ENCODE peak calls at places on chromosomes 3 and 15, in six cellular contexts. One of them, this sample, is unnamed.

GRCh38 chr3:8164145-8164544 is 337.5 kb upstream of the LMCD1 start:
- DNase-seq in transverse colon: no peak
- DNase-seq in brain microvascular endothelial cell: no peak
- DNase-seq in fibroblast of lung: no peak
- DNase-seq in upper lobe of right lung: no peak
- DNase-seq in CD8-positive, alpha-beta memory T cell: no peak
- DNase-seq in this sample: no peak

GRCh38 chr15:70086636-70087035 is 11.1 kb downstream of the TLE3 start:
- DNase-seq in transverse colon: no peak
- DNase-seq in upper lobe of right lung: no peak
- DNase-seq in fibroblast of lung: no peak
- DNase-seq in brain microvascular endothelial cell: no peak
- DNase-seq in CD8-positive, alpha-beta memory T cell: no peak
- DNase-seq in this sample: no peak

GRCh38 chr3:111859974-111860859 is 1.2 kb downstream of the PHLDB2 start:
- DNase-seq in brain microvascular endothelial cell: peak; percentile 88
- DNase-seq in transverse colon: peak; percentile 71
- DNase-seq in CD8-positive, alpha-beta memory T cell: peak; percentile 45
- DNase-seq in upper lobe of right lung: peak; percentile 82
- DNase-seq in fibroblast of lung: peak; percentile 92
- DNase-seq in this sample: peak; percentile 87

GRCh38 chr3:134563614-134564013 is 77.8 kb downstream of the CEP63 start:
- DNase-seq in upper lobe of right lung: no peak
- DNase-seq in transverse colon: no peak
- DNase-seq in CD8-positive, alpha-beta memory T cell: no peak
- DNase-seq in brain microvascular endothelial cell: no peak
- DNase-seq in fibroblast of lung: no peak
- DNase-seq in this sample: no peak

GRCh38 chr15:66220587-66220986 is 33.0 kb downstream of the MEGF11 start:
- DNase-seq in upper lobe of right lung: peak; percentile 25
- DNase-seq in brain microvascular endothelial cell: no peak
- DNase-seq in CD8-positive, alpha-beta memory T cell: no peak
- DNase-seq in fibroblast of lung: no peak
- DNase-seq in transverse colon: no peak
- DNase-seq in this sample: no peak

GRCh38 chr15:35141743-35142356 is 56.8 kb upstream of the NANOGP8 start:
- DNase-seq in upper lobe of right lung: no peak
- DNase-seq in brain microvascular endothelial cell: peak; percentile 17
- DNase-seq in transverse colon: no peak
- DNase-seq in CD8-positive, alpha-beta memory T cell: no peak
- DNase-seq in fibroblast of lung: peak; percentile 98
- DNase-seq in this sample: peak; percentile 89

GRCh38 chr3:134249935-134250716 is 533 bp downstream of the RYK start:
- DNase-seq in CD8-positive, alpha-beta memory T cell: peak; percentile 56
- DNase-seq in upper lobe of right lung: peak; percentile 87
- DNase-seq in brain microvascular endothelial cell: peak; percentile 24
- DNase-seq in transverse colon: peak; percentile 76
- DNase-seq in fibroblast of lung: peak; percentile 28
- DNase-seq in this sample: peak; percentile 40

GRCh38 chr3:195257454-195258448 is 13.2 kb downstream of the XXYLT1 start:
- DNase-seq in transverse colon: no peak
- DNase-seq in fibroblast of lung: peak; percentile 57
- DNase-seq in brain microvascular endothelial cell: no peak
- DNase-seq in CD8-positive, alpha-beta memory T cell: no peak
- DNase-seq in upper lobe of right lung: no peak
- DNase-seq in this sample: no peak

GRCh38 chr3:136381051-136381450 is 130.9 kb downstream of the PCCB start:
- DNase-seq in brain microvascular endothelial cell: no peak
- DNase-seq in fibroblast of lung: no peak
- DNase-seq in transverse colon: no peak
- DNase-seq in upper lobe of right lung: no peak
- DNase-seq in CD8-positive, alpha-beta memory T cell: no peak
- DNase-seq in this sample: no peak

GRCh38 chr3:194058189-194058571 is 77.8 kb upstream of the HES1 start:
- DNase-seq in transverse colon: peak; percentile 62
- DNase-seq in CD8-positive, alpha-beta memory T cell: peak; percentile 4
- DNase-seq in brain microvascular endothelial cell: no peak
- DNase-seq in upper lobe of right lung: peak; percentile 75
- DNase-seq in fibroblast of lung: peak; percentile 36
- DNase-seq in this sample: peak; percentile 54

GRCh38 chr3:8762607-8763377 is 6.6 kb downstream of the OXTR start:
- DNase-seq in brain microvascular endothelial cell: no peak
- DNase-seq in CD8-positive, alpha-beta memory T cell: no peak
- DNase-seq in fibroblast of lung: no peak
- DNase-seq in upper lobe of right lung: no peak
- DNase-seq in transverse colon: no peak
- DNase-seq in this sample: no peak

GRCh38 chr3:104831076-104831475 is 535.6 kb upstream of the ALCAM start:
- DNase-seq in upper lobe of right lung: no peak
- DNase-seq in CD8-positive, alpha-beta memory T cell: no peak
- DNase-seq in brain microvascular endothelial cell: no peak
- DNase-seq in transverse colon: no peak
- DNase-seq in fibroblast of lung: peak; percentile 34
- DNase-seq in this sample: peak; percentile 23

GRCh38 chr3:36496734-36497133 is 116.4 kb downstream of the STAC start:
- DNase-seq in CD8-positive, alpha-beta memory T cell: no peak
- DNase-seq in upper lobe of right lung: no peak
- DNase-seq in brain microvascular endothelial cell: no peak
- DNase-seq in transverse colon: no peak
- DNase-seq in fibroblast of lung: peak; percentile 60
- DNase-seq in this sample: peak; percentile 95

GRCh38 chr3:13708301-13708700 is 159.4 kb downstream of the FBLN2 start:
- DNase-seq in fibroblast of lung: no peak
- DNase-seq in brain microvascular endothelial cell: no peak
- DNase-seq in CD8-positive, alpha-beta memory T cell: no peak
- DNase-seq in transverse colon: no peak
- DNase-seq in upper lobe of right lung: peak; percentile 8
- DNase-seq in this sample: no peak

GRCh38 chr3:143119974-143120715 is 574 bp downstream of the CHST2 start:
- DNase-seq in upper lobe of right lung: peak; percentile 68
- DNase-seq in transverse colon: peak; percentile 17
- DNase-seq in fibroblast of lung: peak; percentile 20
- DNase-seq in CD8-positive, alpha-beta memory T cell: peak; percentile 55
- DNase-seq in brain microvascular endothelial cell: peak; percentile 17
- DNase-seq in this sample: peak; percentile 20

GRCh38 chr3:120021523-120021922 is 72.7 kb downstream of the GSK3B start:
- DNase-seq in fibroblast of lung: no peak
- DNase-seq in transverse colon: no peak
- DNase-seq in brain microvascular endothelial cell: peak; percentile 16
- DNase-seq in upper lobe of right lung: no peak
- DNase-seq in CD8-positive, alpha-beta memory T cell: no peak
- DNase-seq in this sample: peak; percentile 56

GRCh38 chr15:32855942-32856341 is 138.1 kb downstream of the GREM1 start:
- DNase-seq in CD8-positive, alpha-beta memory T cell: no peak
- DNase-seq in brain microvascular endothelial cell: peak; percentile 98
- DNase-seq in transverse colon: no peak
- DNase-seq in upper lobe of right lung: no peak
- DNase-seq in fibroblast of lung: peak; percentile 99
- DNase-seq in this sample: peak; percentile 100

GRCh38 chr3:186570096-186570940 is at the start of gene DNAJB11:
- DNase-seq in transverse colon: peak; percentile 99
- DNase-seq in upper lobe of right lung: peak; percentile 99
- DNase-seq in CD8-positive, alpha-beta memory T cell: peak; percentile 98
- DNase-seq in fibroblast of lung: peak; percentile 100
- DNase-seq in brain microvascular endothelial cell: peak; percentile 100
- DNase-seq in this sample: peak; percentile 100

GRCh38 chr15:94263341-94264273 is 32.2 kb downstream of the MCTP2 start:
- DNase-seq in transverse colon: no peak
- DNase-seq in upper lobe of right lung: no peak
- DNase-seq in CD8-positive, alpha-beta memory T cell: no peak
- DNase-seq in fibroblast of lung: peak; percentile 16
- DNase-seq in brain microvascular endothelial cell: peak; percentile 9
- DNase-seq in this sample: peak; percentile 81

GRCh38 chr3:145094355-145094941 is 1066.5 kb downstream of the PLOD2 start:
- DNase-seq in CD8-positive, alpha-beta memory T cell: no peak
- DNase-seq in brain microvascular endothelial cell: peak; percentile 92
- DNase-seq in upper lobe of right lung: no peak
- DNase-seq in fibroblast of lung: peak; percentile 84
- DNase-seq in transverse colon: no peak
- DNase-seq in this sample: peak; percentile 22

GRCh38 chr3:194472290-194472920 is 14.4 kb downstream of the ATP13A3 start:
- DNase-seq in fibroblast of lung: peak; percentile 87
- DNase-seq in transverse colon: no peak
- DNase-seq in upper lobe of right lung: no peak
- DNase-seq in CD8-positive, alpha-beta memory T cell: peak; percentile 48
- DNase-seq in brain microvascular endothelial cell: peak; percentile 63
- DNase-seq in this sample: peak; percentile 78

GRCh38 chr3:123791417-123791816 is 92.7 kb downstream of the MYLK start:
- DNase-seq in transverse colon: no peak
- DNase-seq in brain microvascular endothelial cell: peak; percentile 73
- DNase-seq in upper lobe of right lung: no peak
- DNase-seq in fibroblast of lung: peak; percentile 95
- DNase-seq in CD8-positive, alpha-beta memory T cell: no peak
- DNase-seq in this sample: peak; percentile 88

GRCh38 chr3:132268956-132269355 is 48.3 kb upstream of the ACP3 start:
- DNase-seq in CD8-positive, alpha-beta memory T cell: no peak
- DNase-seq in fibroblast of lung: peak; percentile 39
- DNase-seq in upper lobe of right lung: no peak
- DNase-seq in transverse colon: no peak
- DNase-seq in brain microvascular endothelial cell: no peak
- DNase-seq in this sample: peak; percentile 21

GRCh38 chr3:70849911-70850699 is 537.7 kb upstream of the MDFIC2 start:
- DNase-seq in upper lobe of right lung: no peak
- DNase-seq in transverse colon: no peak
- DNase-seq in CD8-positive, alpha-beta memory T cell: no peak
- DNase-seq in fibroblast of lung: peak; percentile 91
- DNase-seq in brain microvascular endothelial cell: peak; percentile 92
- DNase-seq in this sample: peak; percentile 92

GRCh38 chr3:64399205-64399800 is 174.0 kb upstream of the PRICKLE2 start:
- DNase-seq in CD8-positive, alpha-beta memory T cell: no peak
- DNase-seq in brain microvascular endothelial cell: peak; percentile 60
- DNase-seq in fibroblast of lung: peak; percentile 77
- DNase-seq in upper lobe of right lung: no peak
- DNase-seq in transverse colon: no peak
- DNase-seq in this sample: peak; percentile 65

GRCh38 chr15:77870195-77871065 is 207.1 kb downstream of the TBC1D2B start:
- DNase-seq in brain microvascular endothelial cell: peak; percentile 57
- DNase-seq in upper lobe of right lung: peak; percentile 71
- DNase-seq in CD8-positive, alpha-beta memory T cell: no peak
- DNase-seq in fibroblast of lung: peak; percentile 60
- DNase-seq in transverse colon: peak; percentile 81
- DNase-seq in this sample: peak; percentile 57

GRCh38 chr15:69554321-69554961 is 101.8 kb downstream of the RPLP1 start:
- DNase-seq in transverse colon: peak; percentile 66
- DNase-seq in CD8-positive, alpha-beta memory T cell: no peak
- DNase-seq in upper lobe of right lung: no peak
- DNase-seq in fibroblast of lung: peak; percentile 35
- DNase-seq in brain microvascular endothelial cell: no peak
- DNase-seq in this sample: no peak

GRCh38 chr15:41844814-41845213 is 6.2 kb downstream of the PLA2G4B start:
- DNase-seq in fibroblast of lung: no peak
- DNase-seq in CD8-positive, alpha-beta memory T cell: no peak
- DNase-seq in brain microvascular endothelial cell: no peak
- DNase-seq in upper lobe of right lung: no peak
- DNase-seq in transverse colon: no peak
- DNase-seq in this sample: no peak

GRCh38 chr3:12560505-12561188 is 3.8 kb downstream of the MKRN2 start:
- DNase-seq in CD8-positive, alpha-beta memory T cell: no peak
- DNase-seq in transverse colon: no peak
- DNase-seq in brain microvascular endothelial cell: no peak
- DNase-seq in upper lobe of right lung: no peak
- DNase-seq in fibroblast of lung: no peak
- DNase-seq in this sample: no peak

GRCh38 chr3:37032961-37033360 is 39.6 kb downstream of the MLH1 start:
- DNase-seq in CD8-positive, alpha-beta memory T cell: no peak
- DNase-seq in upper lobe of right lung: no peak
- DNase-seq in fibroblast of lung: peak; percentile 64
- DNase-seq in transverse colon: no peak
- DNase-seq in brain microvascular endothelial cell: no peak
- DNase-seq in this sample: no peak

GRCh38 chr15:101161656-101162055 is 90.2 kb downstream of the CHSY1 start:
- DNase-seq in transverse colon: no peak
- DNase-seq in upper lobe of right lung: no peak
- DNase-seq in brain microvascular endothelial cell: no peak
- DNase-seq in CD8-positive, alpha-beta memory T cell: no peak
- DNase-seq in fibroblast of lung: no peak
- DNase-seq in this sample: no peak
- H3K4me3 ChIP-seq in transverse colon: no peak overlapping the region
- H3K4me3 ChIP-seq in upper lobe of right lung: no peak overlapping the region
- H3K4me3 ChIP-seq in brain microvascular endothelial cell: no peak overlapping the region
- H3K4me3 ChIP-seq in CD8-positive, alpha-beta memory T cell: no peak overlapping the region
- H3K4me3 ChIP-seq in fibroblast of lung: no peak overlapping the region
- H3K4me3 ChIP-seq in this sample: no peak overlapping the region

DNA sequence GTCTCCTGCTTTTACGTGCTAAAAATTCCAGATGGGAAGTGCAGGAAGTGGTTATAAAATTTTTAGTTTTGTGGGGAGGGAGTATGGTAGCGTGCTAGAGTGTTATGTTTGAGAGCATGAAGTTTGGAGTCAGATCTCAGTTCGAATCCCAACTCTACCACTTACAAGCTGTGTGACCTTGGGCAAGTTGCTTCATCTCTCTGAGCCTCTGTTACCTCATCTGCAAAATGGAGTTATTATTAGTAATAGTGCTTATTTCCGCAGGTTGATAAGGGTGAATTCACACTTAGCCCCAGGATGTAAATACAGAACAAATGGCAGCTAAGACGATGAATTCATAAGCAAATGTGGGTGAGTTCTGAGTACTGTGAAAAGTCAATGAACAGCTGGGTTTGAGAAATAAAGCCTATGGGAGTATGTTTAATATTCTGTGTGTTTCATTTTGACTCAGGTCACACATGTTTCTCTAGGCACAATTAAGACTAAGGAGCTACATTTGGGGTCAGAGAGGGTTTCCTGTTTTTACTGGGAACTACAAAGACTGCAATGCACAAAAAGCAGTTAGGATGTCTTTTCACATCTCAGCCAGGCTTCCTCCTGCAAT is 73.1 kb upstream of the FEZF2 start:
- DNase-seq in transverse colon: no peak
- DNase-seq in CD8-positive, alpha-beta memory T cell: no peak
- DNase-seq in brain microvascular endothelial cell: no peak
- DNase-seq in fibroblast of lung: no peak
- DNase-seq in upper lobe of right lung: no peak
- DNase-seq in this sample: no peak
- H3K4me3 ChIP-seq in transverse colon: no peak overlapping the region
- H3K4me3 ChIP-seq in CD8-positive, alpha-beta memory T cell: no peak overlapping the region
- H3K4me3 ChIP-seq in brain microvascular endothelial cell: no peak overlapping the region
- H3K4me3 ChIP-seq in fibroblast of lung: no peak overlapping the region
- H3K4me3 ChIP-seq in upper lobe of right lung: no peak overlapping the region
- H3K4me3 ChIP-seq in this sample: no peak overlapping the region

GRCh38 chr3:102133376-102133775 is 284.1 kb downstream of the NFKBIZ start:
- DNase-seq in transverse colon: no peak
- DNase-seq in upper lobe of right lung: no peak
- DNase-seq in brain microvascular endothelial cell: no peak
- DNase-seq in fibroblast of lung: no peak
- DNase-seq in CD8-positive, alpha-beta memory T cell: no peak
- DNase-seq in this sample: no peak
- H3K4me3 ChIP-seq in transverse colon: no peak overlapping the region
- H3K4me3 ChIP-seq in upper lobe of right lung: no peak overlapping the region
- H3K4me3 ChIP-seq in brain microvascular endothelial cell: no peak overlapping the region
- H3K4me3 ChIP-seq in fibroblast of lung: no peak overlapping the region
- H3K4me3 ChIP-seq in CD8-positive, alpha-beta memory T cell: no peak overlapping the region
- H3K4me3 ChIP-seq in this sample: no peak overlapping the region

DNA sequence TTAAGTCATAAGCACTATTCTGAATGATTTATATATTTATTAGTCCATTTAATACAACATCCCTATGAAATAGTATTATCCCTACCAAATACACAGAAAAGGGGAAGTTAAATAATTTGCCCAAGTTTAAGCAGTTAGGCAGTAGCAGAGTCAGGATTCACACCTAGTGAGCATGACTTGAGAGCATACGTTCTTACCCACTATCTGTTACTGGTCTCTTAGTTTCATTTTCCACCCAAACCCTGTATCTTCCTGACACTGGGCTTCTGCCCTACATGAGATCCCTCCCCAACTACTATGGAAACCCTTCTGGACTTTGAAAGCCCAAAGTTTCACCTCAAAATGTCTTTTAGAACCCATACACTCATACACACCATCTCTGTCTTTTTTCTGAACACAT is 4.4 kb upstream of the ATOSA start:
- DNase-seq in fibroblast of lung: no peak
- DNase-seq in transverse colon: no peak
- DNase-seq in upper lobe of right lung: no peak
- DNase-seq in CD8-positive, alpha-beta memory T cell: no peak
- DNase-seq in brain microvascular endothelial cell: no peak
- DNase-seq in this sample: no peak
- H3K4me3 ChIP-seq in fibroblast of lung: no peak overlapping the region
- H3K4me3 ChIP-seq in transverse colon: no peak overlapping the region
- H3K4me3 ChIP-seq in upper lobe of right lung: no peak overlapping the region
- H3K4me3 ChIP-seq in CD8-positive, alpha-beta memory T cell: peak overlapping the region; percentile 7
- H3K4me3 ChIP-seq in brain microvascular endothelial cell: no peak overlapping the region
- H3K4me3 ChIP-seq in this sample: no peak overlapping the region